ENCODE peak calls at places on chromosomes 7 and 10, in five cellular contexts. S is PC-9, H is GM23248, K is SK-N-SH, W is neural progenitor cell. P is an unnamed sample.
A peak's percentile ranks its signal among the peaks of the same experiment; 100 is the strongest.

GRCh38 chr7:98795741-98796493 is 73.9 kb downstream of the TMEM130 start:
- DNase-seq in S (peak; percentile 49), H (peak; percentile 17), K (no peak), W (no peak), P (no peak)

GRCh38 chr7:23299770-23300300 is 696 bp downstream of the MALSU1 start:
- DNase-seq in S (no peak), H (peak; percentile 63), K (peak; percentile 56), W (no peak), P (peak; percentile 46)

GRCh38 chr10:27104919-27105318 is 4.6 kb upstream of the ANKRD26 start:
- DNase-seq in S (no peak), H (no peak), K (no peak), W (no peak), P (no peak)

GRCh38 chr10:132065491-132066105 is at the start of gene JAKMIP3:
- DNase-seq in S (peak; percentile 85), H (peak; percentile 98), K (no peak), W (peak; percentile 53), P (peak; percentile 68)

GRCh38 chr10:123027861-123028260 is 19.1 kb downstream of the ACADSB start:
- DNase-seq in S (no peak), H (peak; percentile 26), K (no peak), W (no peak), P (no peak)

GRCh38 chr10:110495731-110496552 is 1.8 kb upstream of the DUSP5 start:
- DNase-seq in S (peak; percentile 68), H (peak; percentile 95), K (peak; percentile 71), W (peak; percentile 58), P (peak; percentile 62)

GRCh38 chr7:114703677-114704076 is 218.2 kb upstream of the MDFIC start:
- DNase-seq in S (no peak), H (peak; percentile 8), K (no peak), W (no peak), P (no peak)

GRCh38 chr7:1538544-1539345 is 8.2 kb downstream of the MAFK start:
- DNase-seq in S (no peak), H (no peak), K (peak; percentile 66), W (no peak), P (no peak)

GRCh38 chr7:149414745-149415390 is 46.0 kb downstream of the ZNF777 start:
- DNase-seq in S (no peak), H (peak; percentile 55), K (no peak), W (peak; percentile 88), P (peak; percentile 90)

GRCh38 chr7:35250941-35251340 is 3.0 kb downstream of the TBX20 start:
- DNase-seq in S (no peak), H (no peak), K (no peak), W (no peak), P (no peak)

GRCh38 chr7:22896917-22897316 is 74.3 kb upstream of the TOMM7 start:
- DNase-seq in S (no peak), H (no peak), K (no peak), W (peak; percentile 13), P (peak; percentile 68)

GRCh38 chr10:34171957-34172527 is 643.1 kb downstream of the PARD3 start:
- DNase-seq in S (no peak), H (peak; percentile 84), K (no peak), W (no peak), P (no peak)

GRCh38 chr7:2049782-2050510 is 182.8 kb downstream of the MAD1L1 start:
- DNase-seq in S (no peak), H (no peak), K (no peak), W (no peak), P (no peak)

GRCh38 chr10:8174762-8175161 is 120.3 kb downstream of the GATA3 start:
- DNase-seq in S (no peak), H (no peak), K (no peak), W (peak; percentile 56), P (peak; percentile 68)

GRCh38 chr7:15600298-15600697 is 38.5 kb upstream of the AGMO start:
- DNase-seq in S (no peak), H (no peak), K (no peak), W (no peak), P (no peak)

GRCh38 chr10:125123363-125124113 is 36.8 kb downstream of the CTBP2 start:
- DNase-seq in S (peak; percentile 89), H (peak; percentile 81), K (no peak), W (no peak), P (no peak)

GRCh38 chr10:116281780-116282179 is 8.8 kb upstream of the GFRA1 start:
- DNase-seq in S (no peak), H (peak; percentile 6), K (no peak), W (no peak), P (no peak)

GRCh38 chr7:25759281-25759680 is 392.7 kb upstream of the NFE2L3 start:
- DNase-seq in S (no peak), H (no peak), K (no peak), W (no peak), P (no peak)

GRCh38 chr7:8189615-8190014 is 72.4 kb downstream of the ICA1 start:
- DNase-seq in S (no peak), H (no peak), K (no peak), W (peak; percentile 88), P (peak; percentile 62)

GRCh38 chr7:156220078-156220605 is 407.9 kb upstream of the SHH start:
- DNase-seq in S (no peak), H (no peak), K (no peak), W (no peak), P (no peak)

GRCh38 chr10:127524229-127524628 is 24.9 kb upstream of the NPS start:
- DNase-seq in S (no peak), H (no peak), K (no peak), W (peak; percentile 42), P (peak; percentile 63)

GRCh38 chr7:55569269-55569663 is 3.0 kb downstream of the VOPP1 start:
- DNase-seq in S (no peak), H (no peak), K (peak; percentile 32), W (no peak), P (no peak)

GRCh38 chr7:55568613-55569268 is 3.6 kb downstream of the VOPP1 start:
- DNase-seq in S (no peak), H (peak; percentile 37), K (peak; percentile 82), W (no peak), P (no peak)

GRCh38 chr7:55570218-55570873 is 2.0 kb downstream of the VOPP1 start:
- DNase-seq in S (peak; percentile 69), H (peak; percentile 68), K (no peak), W (no peak), P (no peak)

GRCh38 chr7:55570939-55571338 is 1.4 kb downstream of the VOPP1 start:
- DNase-seq in S (peak; percentile 94), H (peak; percentile 90), K (no peak), W (no peak), P (no peak)

DNA sequence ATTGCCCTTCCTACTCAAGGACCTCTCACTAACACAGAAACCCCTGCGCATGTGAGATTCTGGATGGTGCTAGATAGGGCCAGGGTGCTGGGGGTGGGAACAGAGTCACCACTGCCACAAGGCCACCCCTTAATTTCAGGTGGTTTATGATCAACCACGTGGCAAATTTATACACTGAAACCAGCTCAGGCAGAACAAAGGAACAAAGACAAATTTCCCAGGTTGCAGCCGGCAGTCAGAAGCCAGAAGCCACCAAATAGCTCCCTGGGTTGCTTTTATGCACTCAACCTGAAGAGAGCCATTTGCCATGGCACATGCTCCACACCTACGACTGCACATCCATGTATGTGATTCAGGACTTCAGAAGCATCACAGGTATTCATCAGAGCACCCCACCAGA is 2.5 kb downstream of the VOPP1 start:
- DNase-seq in S (no peak), H (no peak), K (no peak), W (no peak), P (no peak)
- H3K4me1 ChIP-seq in S (peaks cover 75% of the 10 kb centered on the region), H (peaks cover 55% of the 10 kb centered on the region), K (peaks cover 35% of the 10 kb centered on the region), W (peaks cover 39% of the 10 kb centered on the region), P (peaks cover 80% of the 10 kb centered on the region)

GRCh38 chr7:50339990-50340500 is 35.5 kb downstream of the IKZF1 start:
- DNase-seq in S (no peak), H (no peak), K (no peak), W (no peak), P (peak; percentile 10)
- H3F3A ChIP-seq in S (peaks cover under 1% of the 10 kb centered on the region), H (no peaks in the 10 kb centered on the region), K (no peaks in the 10 kb centered on the region), W (no peaks in the 10 kb centered on the region), P (no peaks in the 10 kb centered on the region)

GRCh38 chr7:5423844-5424688 is 432 bp upstream of the TNRC18 start:
- DNase-seq in S (peak; percentile 93), H (peak; percentile 100), K (peak; percentile 98), W (peak; percentile 98), P (peak; percentile 98)

GRCh38 chr7:5425507-5426225 is 2.0 kb upstream of the TNRC18 start:
- DNase-seq in S (peak; percentile 71), H (peak; percentile 94), K (peak; percentile 83), W (peak; percentile 89), P (peak; percentile 95)

GRCh38 chr7:5426226-5426475 is 2.5 kb upstream of the TNRC18 start:
- DNase-seq in S (peak; percentile 73), H (peak; percentile 91), K (no peak), W (no peak), P (no peak)

GRCh38 chr7:5423272-5423843 is at the start of gene TNRC18:
- DNase-seq in S (no peak), H (no peak), K (peak; percentile 76), W (no peak), P (no peak)

DNA sequence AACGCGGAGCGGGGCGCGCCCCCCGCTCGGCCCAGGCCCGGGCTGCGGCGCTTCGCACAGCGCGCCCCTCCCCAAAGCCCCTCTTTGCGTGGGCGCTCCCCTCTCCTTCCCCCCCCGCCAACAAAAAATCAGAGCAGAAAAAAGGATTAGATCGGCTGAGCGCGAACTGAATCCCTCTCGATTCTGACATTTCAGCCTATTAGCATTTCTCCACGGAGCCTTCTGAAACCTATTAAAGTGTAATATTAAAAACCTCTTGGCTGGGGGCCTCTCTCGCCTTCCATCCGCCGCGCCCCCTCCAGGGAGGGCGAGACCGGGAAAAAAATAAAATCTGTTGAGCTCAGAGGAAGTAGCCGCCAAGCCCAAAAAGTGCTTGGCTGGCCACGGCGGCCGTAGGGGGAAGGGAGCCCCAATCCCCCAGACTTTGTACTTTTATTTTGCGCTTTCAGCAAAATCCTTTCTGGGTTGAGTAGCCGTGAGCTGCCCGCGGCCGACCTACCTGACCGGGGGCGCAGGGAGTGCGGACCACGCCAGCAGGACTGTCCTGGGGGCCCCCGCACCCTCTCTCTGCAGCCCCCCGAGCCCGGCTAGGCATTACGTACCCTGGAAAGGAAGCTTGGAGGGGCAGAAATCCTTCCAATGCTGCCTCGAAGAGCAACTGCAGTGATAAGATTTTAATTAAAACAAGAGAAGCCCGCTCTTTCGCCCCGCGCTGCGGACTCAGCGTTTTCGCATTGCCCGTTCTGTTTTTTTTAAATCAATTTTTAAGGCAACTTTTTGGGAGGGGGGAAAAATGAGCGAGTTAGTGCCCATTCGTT is 1.3 kb upstream of the TNRC18 start:
- DNase-seq in S (peak; percentile 43), H (peak; percentile 76), K (no peak), W (peak; percentile 60), P (peak; percentile 46)
- H3K4me1 ChIP-seq in S (no peaks in the 10 kb centered on the region), H (no peaks in the 10 kb centered on the region), K (peaks cover 24% of the 10 kb centered on the region), W (peaks cover 22% of the 10 kb centered on the region), P (peaks cover 35% of the 10 kb centered on the region)

GRCh38 chr10:87925570-87925969 is 62.1 kb downstream of the PTEN start:
- DNase-seq in S (no peak), H (no peak), K (no peak), W (no peak), P (no peak)
- H3F3A ChIP-seq in S (no peaks in the 10 kb centered on the region), H (peaks cover 14% of the 10 kb centered on the region), K (peaks cover 33% of the 10 kb centered on the region), W (no peaks in the 10 kb centered on the region), P (no peaks in the 10 kb centered on the region)

GRCh38 chr10:32331606-32332005 is 15.4 kb downstream of the EPC1 start:
- DNase-seq in S (no peak), H (no peak), K (no peak), W (no peak), P (no peak)
- H3K4me1 ChIP-seq in S (no peaks in the 10 kb centered on the region), H (peaks cover 22% of the 10 kb centered on the region), K (peaks cover 20% of the 10 kb centered on the region), W (peaks cover 23% of the 10 kb centered on the region), P (peaks cover 60% of the 10 kb centered on the region)

GRCh38 chr7:47757946-47758371 is 176.0 kb upstream of the TNS3 start:
- DNase-seq in S (no peak), H (peak; percentile 95), K (no peak), W (no peak), P (no peak)
- H3F3A ChIP-seq in S (peaks cover 23% of the 10 kb centered on the region), H (peaks cover 24% of the 10 kb centered on the region), K (peaks cover 20% of the 10 kb centered on the region), W (peaks cover 1% of the 10 kb centered on the region), P (no peaks in the 10 kb centered on the region)